ENCODE peak calls at places on chromosome 3, in nine cellular contexts. B is transverse colon, Z is fibroblast of lung, W is RWPE2, U is left ventricle myocardium inferior, J is ovary, O is upper lobe of left lung, C is colonic mucosa, X is OCI-LY7. Y is an unnamed sample.

GRCh38 chr3:171585029-171585428 is 124.8 kb upstream of the TNIK start:
- DNase-seq in J (no peak), U (no peak), X (no peak), O (no peak), B (no peak), C (no peak), W (no peak), Z (no peak), Y (peak)

GRCh38 chr3:64462203-64463120 is 225.3 kb downstream of the ADAMTS9 start:
- DNase-seq in O (no peak), Z (peak), J (no peak), C (no peak), B (no peak), U (no peak), X (no peak), W (no peak), Y (no peak)

GRCh38 chr3:46946416-46946815 is 30.1 kb downstream of the CCDC12 start:
- DNase-seq in C (no peak), Z (no peak), B (no peak), U (no peak), W (no peak), J (no peak), O (no peak), X (no peak), Y (no peak)

GRCh38 chr3:72120806-72121778 is 336.1 kb upstream of the PROK2 start:
- DNase-seq in B (no peak), O (no peak), X (no peak), W (no peak), U (no peak), Z (no peak), C (no peak), J (no peak), Y (no peak)

GRCh38 chr3:30795176-30795575 is 99.3 kb downstream of the GADL1 start:
- DNase-seq in X (no peak), C (no peak), J (no peak), U (no peak), B (no peak), Z (no peak), W (no peak), O (no peak), Y (no peak)

GRCh38 chr3:88180398-88180999 is 30.7 kb downstream of the C3orf38 start:
- DNase-seq in X (peak), B (no peak), W (no peak), O (no peak), J (no peak), C (peak), Z (peak), U (no peak), Y (peak)

GRCh38 chr3:157059181-157059580 is 100.8 kb downstream of the CCNL1 start:
- DNase-seq in Z (no peak), O (no peak), J (no peak), B (no peak), U (no peak), W (no peak), X (no peak), C (no peak), Y (no peak)

GRCh38 chr3:139301183-139301582 is 42.6 kb upstream of the MRPS22 start:
- DNase-seq in U (no peak), J (no peak), B (no peak), X (no peak), C (no peak), O (no peak), W (no peak), Z (no peak), Y (no peak)

GRCh38 chr3:43742935-43743334 is 52.2 kb downstream of the ABHD5 start:
- DNase-seq in X (no peak), Z (peak), O (no peak), C (no peak), B (no peak), J (no peak), W (no peak), U (no peak), Y (no peak)
- TF ChIP-seq CTCF in X (peak), Z (no peak), O (peak), C (no peak), B (no peak), J (no peak), W (peak), U (peak), Y (no peak)

GRCh38 chr3:44865272-44866005 is 3.7 kb downstream of the TMEM42 start:
- DNase-seq in C (no peak), O (no peak), B (no peak), U (no peak), W (no peak), X (peak), J (no peak), Z (peak), Y (no peak)
- H3K27ac ChIP-seq in C (no peak), O (no peak), B (no peak), U (no peak), W (no peak), X (no peak), J (no peak), Z (no peak), Y (peak)

GRCh38 chr3:99885851-99886250 is 68.2 kb downstream of the CMSS1 start:
- DNase-seq in B (no peak), W (no peak), C (no peak), O (no peak), X (no peak), J (no peak), U (no peak), Z (no peak), Y (no peak)
- TF ChIP-seq CTCF in B (no peak), W (no peak), C (no peak), O (no peak), X (no peak), J (no peak), U (no peak), Z (no peak), Y (no peak)

GRCh38 chr3:12186515-12187286 is 28.0 kb upstream of the TIMP4 start:
- DNase-seq in U (no peak), C (no peak), W (no peak), X (no peak), J (no peak), Z (no peak), B (no peak), O (no peak), Y (no peak)

GRCh38 chr3:12185172-12185710 is 26.5 kb upstream of the TIMP4 start:
- DNase-seq in X (no peak), U (no peak), C (no peak), J (no peak), Z (no peak), B (no peak), O (no peak), W (no peak), Y (no peak)

GRCh38 chr3:12182687-12183441 is 24.2 kb upstream of the TIMP4 start:
- DNase-seq in B (no peak), O (peak), U (no peak), X (no peak), J (peak), W (no peak), Z (no peak), C (no peak), Y (no peak)

GRCh38 chr3:12186046-12186445 is 27.3 kb upstream of the TIMP4 start:
- DNase-seq in X (no peak), U (no peak), J (no peak), W (no peak), C (no peak), O (no peak), B (no peak), Z (no peak), Y (no peak)

DNA sequence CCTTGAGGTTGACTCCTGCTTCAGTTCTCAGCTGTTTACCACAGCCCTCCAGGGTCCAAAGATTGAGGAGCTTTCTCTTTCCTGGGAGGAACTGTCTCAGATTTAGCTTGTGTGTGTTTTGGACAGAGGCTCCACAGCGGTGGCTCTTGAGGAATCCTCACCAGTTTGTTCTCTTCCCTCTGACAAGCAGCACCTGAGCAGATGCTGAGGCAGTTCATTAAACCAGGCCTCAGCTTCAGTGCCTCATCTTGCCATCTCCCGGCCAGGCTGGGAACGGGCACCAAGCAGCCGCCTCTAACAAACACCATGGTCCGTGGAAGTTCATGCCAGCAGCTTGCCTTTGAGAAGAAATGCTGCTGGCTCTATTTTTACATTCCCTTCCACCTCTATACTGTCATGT is 25.8 kb upstream of the TIMP4 start:
- DNase-seq in W (no peak), X (no peak), B (no peak), C (no peak), O (peak), Z (no peak), U (no peak), J (no peak), Y (no peak)
- H3K27ac ChIP-seq in W (no peak), X (no peak), B (no peak), C (no peak), O (no peak), Z (no peak), U (no peak), J (peak), Y (no peak)

GRCh38 chr3:190083631-190084030 is 37.1 kb downstream of the P3H2 start:
- DNase-seq in B (no peak), J (no peak), X (no peak), U (no peak), C (no peak), W (no peak), O (no peak), Z (no peak), Y (no peak)
- TF ChIP-seq CTCF in B (no peak), J (no peak), X (no peak), U (no peak), C (no peak), W (no peak), O (no peak), Z (no peak), Y (no peak)

DNA sequence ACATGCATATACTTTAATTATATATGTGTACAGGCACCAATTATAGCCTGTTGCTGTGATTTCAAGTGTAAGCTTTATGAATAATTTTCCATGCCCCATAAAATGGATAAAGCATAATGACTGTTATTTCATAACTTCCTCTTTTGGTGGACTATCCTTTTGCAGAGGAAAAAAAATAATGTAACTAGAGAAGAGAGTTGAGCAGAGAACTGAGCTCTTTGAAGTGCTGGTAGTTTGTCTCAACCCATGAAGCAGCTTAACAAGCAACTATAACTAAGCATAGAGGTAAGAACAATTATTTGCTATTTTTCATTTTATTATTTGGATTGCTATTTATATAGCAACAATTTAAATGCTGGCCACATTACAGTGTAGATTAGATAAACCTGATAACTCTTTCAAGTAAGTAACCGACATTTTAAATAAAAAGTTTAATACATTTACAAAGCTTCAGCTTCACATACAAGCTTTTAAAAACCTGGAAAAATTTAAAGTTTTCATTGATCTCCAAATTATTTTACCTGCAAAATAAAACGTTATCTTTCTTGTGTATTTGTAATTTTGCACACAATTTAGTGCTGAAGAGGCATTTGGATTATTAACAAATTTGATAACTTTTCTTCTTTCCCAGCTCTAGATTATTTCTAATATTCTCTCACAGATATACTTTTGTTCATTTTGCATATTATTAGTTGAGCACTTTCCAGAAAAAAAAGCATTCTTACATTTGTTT is 24.4 kb upstream of the MBNL1 start:
- DNase-seq in Z (no peak), X (peak), B (no peak), J (no peak), W (no peak), U (no peak), O (no peak), C (no peak), Y (no peak)
- H3K27ac ChIP-seq in Z (no peak), X (peak), B (peak), J (no peak), W (no peak), U (no peak), O (no peak), C (peak), Y (no peak)

DNA sequence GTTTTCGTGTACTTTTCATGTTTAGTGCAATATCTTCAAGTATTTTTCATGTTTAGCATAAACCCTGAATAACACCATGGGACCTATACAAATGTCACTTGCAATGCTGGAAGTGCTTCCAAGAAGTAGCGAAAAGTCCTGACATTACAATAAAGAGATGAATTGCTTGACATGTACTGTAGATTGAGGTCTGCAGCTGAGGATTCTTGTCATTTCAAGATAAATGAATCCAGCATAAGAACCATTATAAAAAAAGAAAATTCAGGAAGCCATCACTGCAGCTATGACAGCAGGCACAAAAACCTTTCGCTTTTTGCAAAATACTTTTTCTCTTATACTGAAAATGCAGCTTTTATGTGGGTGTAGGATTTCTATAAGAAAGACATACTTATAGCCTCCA is 37.4 kb downstream of the IFT57 start:
- DNase-seq in X (no peak), B (no peak), O (no peak), U (no peak), J (no peak), C (no peak), Z (no peak), W (no peak), Y (no peak)
- TF ChIP-seq CTCF in X (no peak), B (no peak), O (no peak), U (no peak), J (no peak), C (no peak), Z (no peak), W (no peak), Y (no peak)

GRCh38 chr3:112671930-112672715 is 31.2 kb upstream of the CCDC80 start:
- DNase-seq in B (no peak), Z (peak), O (no peak), U (no peak), W (no peak), J (no peak), X (no peak), C (no peak), Y (peak)
- H3K27ac ChIP-seq in B (peak), Z (peak), O (no peak), U (peak), W (peak), J (no peak), X (no peak), C (no peak), Y (no peak)

DNA sequence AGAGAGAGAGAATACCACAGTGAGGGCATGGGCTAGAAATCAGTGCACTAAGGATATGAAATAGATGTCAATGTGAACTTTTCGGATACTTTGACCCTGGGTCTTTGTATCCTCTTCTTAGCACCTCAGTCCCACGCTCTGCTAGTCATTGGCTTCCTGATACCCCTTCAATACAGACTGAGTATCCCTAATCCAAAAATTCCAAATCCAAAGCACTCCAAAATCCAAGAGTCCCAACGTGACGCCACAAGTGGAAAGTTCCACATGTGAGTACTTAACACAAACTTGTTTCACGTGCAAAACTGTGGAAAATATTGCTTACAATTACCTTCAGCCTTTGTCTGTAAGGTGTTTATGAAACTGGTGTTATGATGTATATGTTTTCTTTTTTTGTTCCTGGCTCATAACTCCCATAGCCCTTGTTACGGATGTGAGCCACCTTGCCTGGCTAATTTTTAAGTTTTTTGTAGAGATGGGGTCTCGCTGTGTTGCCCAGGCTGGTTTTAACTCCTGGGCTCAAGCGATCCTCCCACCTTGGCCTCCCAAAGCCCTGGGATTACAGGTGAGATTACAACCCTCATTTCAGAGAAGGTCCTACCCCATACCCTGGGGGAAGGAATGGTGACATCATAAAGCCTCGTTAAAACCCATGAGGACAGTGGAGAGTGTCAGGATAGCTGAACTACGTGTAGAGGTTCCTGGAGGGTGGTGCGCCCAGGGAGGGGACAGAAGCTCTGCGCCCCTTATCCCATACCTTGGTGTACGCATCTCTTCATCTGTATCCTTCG is 10.2 kb upstream of the IRAK2 start:
- DNase-seq in B (no peak), U (no peak), J (no peak), W (no peak), C (no peak), X (no peak), O (no peak), Z (no peak), Y (no peak)
- TF ChIP-seq CTCF in B (no peak), U (no peak), J (no peak), W (no peak), C (no peak), X (no peak), O (no peak), Z (no peak), Y (no peak)